ENCODE peak calls at places on chromosome 7, in five cellular contexts. F is NCI-H1417 treated with DMSO at 0.1 percent for 48 hours; C is smooth muscle cell of the brain vasculature; P is NCI-H774; G is effector CD4-positive, alpha-beta T cell. Z is an unnamed sample.

GRCh38 chr7:51313276-51314035 is 3.2 kb downstream of the COBL start:
- DNase-seq in C (no peak), P (no peak), G (no peak), F (no peak), Z (no peak)

GRCh38 chr7:135801045-135801693 is 52.6 kb upstream of the FAM180A start:
- DNase-seq in F (peak), P (peak), C (peak), G (peak), Z (peak)

GRCh38 chr7:7861211-7861633 is 107.4 kb upstream of the GLCCI1 start:
- DNase-seq in P (peak), G (no peak), C (peak), F (peak), Z (peak)

GRCh38 chr7:157673573-157673972 is 336.8 kb downstream of the DNAJB6 start:
- DNase-seq in C (no peak), F (no peak), G (no peak), P (no peak), Z (no peak)

GRCh38 chr7:29771081-29771832 is 35.1 kb upstream of the WIPF3 start:
- DNase-seq in F (no peak), P (no peak), G (no peak), C (no peak), Z (no peak)

GRCh38 chr7:47846117-47846836 is 102.0 kb downstream of the PKD1L1 start:
- DNase-seq in F (no peak), P (no peak), G (no peak), C (no peak), Z (peak)

GRCh38 chr7:957418-958220 is 3.1 kb upstream of the ADAP1 start:
- DNase-seq in F (no peak), C (no peak), P (no peak), G (no peak), Z (no peak)

GRCh38 chr7:140506788-140507464 is 27.6 kb upstream of the MKRN1 start:
- DNase-seq in P (peak), C (peak), F (peak), G (no peak), Z (no peak)